ENCODE peak calls at places on chromosome 13, in four cellular contexts. V is aorta; Z is CD8-positive, alpha-beta T cell; C is brain microvascular endothelial cell. S is an unnamed sample.

GRCh38 chr13:100674363-100674847 is at the start of gene TMTC4:
- DNase-seq in C (no peak), Z (no peak), V (no peak), S (no peak)

GRCh38 chr13:82165396-82166174 is 1716.7 kb downstream of the SLITRK1 start:
- DNase-seq in C (no peak), V (peak), Z (no peak), S (no peak)

GRCh38 chr13:31970237-31970930 is 61.2 kb upstream of the FRY start:
- DNase-seq in V (no peak), C (peak), Z (no peak), S (peak)

GRCh38 chr13:79749556-79749955 is 268.6 kb downstream of the NDFIP2 start:
- DNase-seq in Z (no peak), C (no peak), V (no peak), S (no peak)

GRCh38 chr13:90272356-90272755 is 1075.1 kb upstream of the MIR17HG start:
- DNase-seq in C (no peak), V (no peak), Z (no peak), S (peak)

GRCh38 chr13:106354961-106355360 is 180.5 kb downstream of the EFNB2 start:
- DNase-seq in C (no peak), Z (no peak), V (no peak), S (no peak)

GRCh38 chr13:34675626-34676025 is 266.4 kb upstream of the NBEA start:
- DNase-seq in V (no peak), Z (no peak), C (peak), S (no peak)

GRCh38 chr13:76638882-76639281 is 247.3 kb downstream of the KCTD12 start:
- DNase-seq in Z (no peak), C (peak), V (no peak), S (no peak)

GRCh38 chr13:90594694-90595093 is 752.8 kb upstream of the MIR17HG start:
- DNase-seq in V (no peak), C (peak), Z (no peak), S (peak)

GRCh38 chr13:46354143-46355087 is 32.6 kb downstream of the RUBCNL start:
- DNase-seq in V (no peak), C (peak), Z (no peak), S (peak)

GRCh38 chr13:42048625-42049453 is at the start of gene DGKH:
- DNase-seq in C (peak), Z (peak), V (peak), S (peak)

GRCh38 chr13:110346661-110347067 is 39.6 kb downstream of the COL4A2 start:
- DNase-seq in V (no peak), Z (no peak), C (no peak), S (peak)

GRCh38 chr13:69935043-69935442 is 172.6 kb upstream of the ATXN8OS start:
- DNase-seq in V (no peak), Z (no peak), C (no peak), S (no peak)

GRCh38 chr13:80040219-80040976 is 300.5 kb downstream of the SPRY2 start:
- DNase-seq in V (no peak), Z (no peak), C (peak), S (peak)

GRCh38 chr13:75416327-75417005 is 65.5 kb downstream of the TBC1D4 start:
- DNase-seq in Z (no peak), C (no peak), V (no peak), S (no peak)

GRCh38 chr13:101152184-101152583 is 264.1 kb downstream of the NALCN start:
- DNase-seq in V (no peak), Z (no peak), C (no peak), S (no peak)

GRCh38 chr13:112525306-112525945 is 62.5 kb downstream of the TUBGCP3 start:
- DNase-seq in Z (no peak), V (no peak), C (no peak), S (no peak)

GRCh38 chr13:76813874-76814273 is 72.3 kb downstream of the KCTD12 start:
- DNase-seq in Z (no peak), C (no peak), V (no peak), S (no peak)

GRCh38 chr13:105929486-105929885 is 606.0 kb downstream of the EFNB2 start:
- DNase-seq in C (no peak), Z (no peak), V (no peak), S (no peak)

GRCh38 chr13:98219685-98220084 is 42.6 kb upstream of the RNF113B start:
- DNase-seq in V (no peak), Z (no peak), C (no peak), S (no peak)
- H3K27ac ChIP-seq in V (no peak), Z (no peak), C (no peak), S (no peak)

DNA sequence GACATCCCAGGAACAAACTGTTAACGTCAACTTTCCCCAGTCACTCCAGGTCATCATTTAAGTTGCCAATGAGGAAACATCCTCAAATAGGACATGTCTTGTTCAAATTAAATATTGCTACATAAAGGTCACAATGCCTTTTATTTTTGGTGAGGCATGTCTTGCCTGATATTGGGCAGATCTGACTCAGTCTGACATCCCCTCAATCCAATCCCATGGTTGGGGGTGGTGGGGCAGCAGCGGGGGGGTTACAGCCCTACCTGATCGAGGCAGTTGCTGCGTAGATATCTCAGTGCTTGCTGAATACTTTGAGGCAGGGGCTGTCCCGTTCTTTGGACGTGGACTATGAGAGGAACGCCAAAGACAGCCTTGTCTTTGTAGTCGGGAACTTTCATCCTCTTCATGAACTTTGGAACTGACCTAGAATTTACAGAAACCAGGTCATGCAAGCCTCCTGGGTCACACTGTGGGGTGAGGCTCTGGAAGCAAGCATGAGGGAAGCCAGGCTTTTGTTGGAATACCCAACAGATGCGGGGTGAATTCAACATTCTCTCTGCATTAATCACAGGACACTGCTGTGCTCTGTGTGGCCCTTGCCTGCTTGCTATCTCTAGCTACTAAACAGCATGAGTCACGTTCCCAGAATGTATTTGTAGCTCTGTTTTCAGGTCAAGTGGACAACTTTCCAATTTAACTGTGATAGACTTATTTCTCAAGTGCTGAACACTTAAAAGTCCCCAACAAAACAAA is 109.8 kb downstream of the KL start:
- DNase-seq in C (peak), Z (no peak), V (no peak), S (peak)
- H3K27ac ChIP-seq in C (peak), Z (no peak), V (peak), S (peak)

GRCh38 chr13:29654384-29654783 is 58.9 kb upstream of the SLC7A1 start:
- DNase-seq in C (no peak), Z (no peak), V (no peak), S (no peak)
- H3K27ac ChIP-seq in C (no peak), Z (no peak), V (no peak), S (no peak)

GRCh38 chr13:24264976-24265375 is 44.4 kb upstream of the C1QTNF9 start:
- DNase-seq in V (no peak), Z (peak), C (no peak), S (no peak)

GRCh38 chr13:24265453-24265852 is 43.9 kb upstream of the C1QTNF9 start:
- DNase-seq in V (no peak), C (no peak), Z (no peak), S (no peak)

GRCh38 chr13:24267283-24267682 is 42.1 kb upstream of the C1QTNF9 start:
- DNase-seq in C (no peak), V (no peak), Z (peak), S (no peak)

GRCh38 chr13:24263652-24264051 is 45.7 kb upstream of the C1QTNF9 start:
- DNase-seq in Z (no peak), C (peak), V (no peak), S (no peak)

DNA sequence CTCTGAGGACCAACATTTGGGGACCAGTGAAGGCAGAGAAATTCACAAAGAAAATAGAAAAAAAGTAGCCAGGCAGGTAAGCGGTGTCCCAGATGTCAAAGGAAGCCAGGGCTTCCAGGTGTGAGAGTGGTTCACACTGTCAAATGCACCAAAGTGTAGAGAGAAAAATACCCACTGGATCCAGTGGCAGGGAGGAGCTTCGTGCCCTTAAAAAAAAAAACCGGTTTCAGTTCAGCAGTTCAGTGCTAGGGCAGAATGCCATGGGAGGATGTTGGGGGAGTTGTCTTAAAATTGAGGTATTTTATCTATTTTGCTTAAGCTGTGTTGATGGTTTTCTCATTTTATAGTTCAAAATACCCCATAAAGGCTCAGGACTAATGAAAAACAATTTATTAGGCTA is 47.8 kb upstream of the C1QTNF9 start:
- DNase-seq in C (no peak), Z (peak), V (no peak), S (no peak)
- H3K27ac ChIP-seq in C (no peak), Z (peak), V (no peak), S (no peak)

GRCh38 chr13:114115796-114116195 is 16.6 kb downstream of the RASA3 start:
- DNase-seq in V (no peak), Z (no peak), C (no peak), S (no peak)
- H3K27ac ChIP-seq in V (no peak), Z (no peak), C (peak), S (peak)

GRCh38 chr13:48258430-48258829 is 25.4 kb downstream of the ITM2B start:
- DNase-seq in V (no peak), Z (no peak), C (no peak), S (no peak)

GRCh38 chr13:48260970-48261369 is 28.0 kb downstream of the ITM2B start:
- DNase-seq in Z (no peak), V (no peak), C (no peak), S (no peak)

GRCh38 chr13:48255090-48255489 is 22.1 kb downstream of the ITM2B start:
- DNase-seq in V (no peak), Z (no peak), C (no peak), S (no peak)

GRCh38 chr13:48255954-48256353 is 22.9 kb downstream of the ITM2B start:
- DNase-seq in C (no peak), Z (no peak), V (no peak), S (no peak)

GRCh38 chr13:48258002-48258401 is 25.0 kb downstream of the ITM2B start:
- DNase-seq in V (no peak), C (no peak), Z (no peak), S (no peak)
- H3K27ac ChIP-seq in V (no peak), C (no peak), Z (no peak), S (no peak)

DNA sequence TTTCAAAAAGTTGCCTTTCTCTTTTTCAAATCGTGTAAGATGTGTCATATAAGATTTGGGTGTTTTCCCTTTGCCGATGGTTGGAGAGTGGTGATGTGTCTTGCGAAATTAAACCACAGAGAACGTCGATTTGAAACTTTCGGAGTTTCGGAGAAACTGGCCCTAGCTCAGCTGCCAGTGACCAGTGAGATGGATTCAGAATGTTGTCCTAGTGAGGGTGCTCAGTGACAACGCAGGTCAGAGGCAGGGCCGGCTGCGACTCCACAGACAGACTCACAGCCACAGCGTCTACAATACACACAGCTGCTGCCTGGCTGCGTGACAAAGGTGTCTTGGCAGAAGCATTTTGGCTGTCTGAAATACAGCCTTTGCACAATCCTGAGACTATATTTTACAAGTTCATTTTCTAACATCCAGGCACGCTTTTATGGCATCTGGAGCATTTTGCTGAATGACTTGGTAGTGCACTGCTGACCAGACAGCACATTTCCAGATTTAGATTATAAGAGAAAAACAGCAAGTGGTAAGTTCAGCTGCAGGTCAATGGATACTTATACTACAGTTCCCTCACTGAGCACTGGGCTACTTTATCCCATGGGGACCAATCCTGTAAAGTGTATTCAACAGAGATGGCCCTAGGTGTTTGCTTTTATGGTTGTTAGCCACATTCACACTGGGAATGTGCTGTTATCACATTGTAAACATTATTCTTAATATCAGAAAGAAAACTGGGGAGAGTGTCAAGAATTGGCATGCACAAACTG is 207.5 kb downstream of the KCNRG start:
- DNase-seq in C (peak), Z (no peak), V (peak), S (peak)
- H3K27ac ChIP-seq in C (peak), Z (no peak), V (no peak), S (peak)

S was measured in RWPE1.